ENCODE peak calls at places on chromosome 13, in six cellular contexts. U is M059J; G is activated T-cell treated with anti-CD3 and anti-CD28 coated beads, Interleukin-2, amount 50 U/mL, for 48 hours; S is WTC11; V is NCI-H1048; Y is EH. B is an unnamed sample.

GRCh38 chr13:69857188-69857821 is 250.3 kb upstream of the ATXN8OS start:
- DNase-seq in G (no peak), S (no peak), U (peak), V (peak), Y (peak), B (peak)

GRCh38 chr13:79548886-79549285 is 67.9 kb downstream of the NDFIP2 start:
- DNase-seq in Y (peak), G (no peak), V (no peak), U (peak), S (no peak), B (no peak)

GRCh38 chr13:32001392-32001768 is 30.2 kb upstream of the FRY start:
- DNase-seq in U (peak), Y (peak), G (no peak), V (no peak), S (peak), B (no peak)

GRCh38 chr13:91504216-91504615 is 105.8 kb downstream of the GPC5 start:
- DNase-seq in S (no peak), Y (no peak), G (no peak), U (no peak), V (no peak), B (no peak)

GRCh38 chr13:44050450-44051063 is 170.9 kb downstream of the LACC1 start:
- DNase-seq in V (no peak), S (no peak), U (peak), Y (peak), G (no peak), B (peak)

GRCh38 chr13:110245421-110245899 is 61.5 kb downstream of the COL4A1 start:
- DNase-seq in Y (peak), S (no peak), G (no peak), U (peak), V (no peak), B (no peak)

GRCh38 chr13:32314271-32314967 is 744 bp downstream of the ZAR1L start:
- DNase-seq in V (no peak), G (no peak), Y (no peak), S (no peak), U (no peak), B (no peak)

GRCh38 chr13:43054803-43055802 is 31.7 kb downstream of the DNAJC15 start:
- DNase-seq in S (peak), V (no peak), U (peak), Y (peak), G (no peak), B (no peak)

GRCh38 chr13:42272776-42273175 is 824 bp downstream of the AKAP11 start:
- DNase-seq in Y (peak), S (no peak), G (no peak), V (no peak), U (no peak), B (no peak)

GRCh38 chr13:50635504-50635903 is 208.0 kb downstream of the DLEU7 start:
- DNase-seq in S (no peak), Y (no peak), G (no peak), U (no peak), V (no peak), B (no peak)

GRCh38 chr13:26605845-26606244 is 48.4 kb downstream of the WASF3 start:
- DNase-seq in Y (no peak), V (no peak), S (peak), G (no peak), U (no peak), B (no peak)

GRCh38 chr13:112058519-112058873 is 8.5 kb upstream of the SOX1 start:
- DNase-seq in S (peak), V (no peak), Y (no peak), G (no peak), U (no peak), B (no peak)

GRCh38 chr13:27534108-27534975 is 84.0 kb upstream of the MTIF3 start:
- DNase-seq in Y (no peak), V (no peak), G (no peak), S (no peak), U (no peak), B (no peak)

GRCh38 chr13:41059466-41059865 is 1.8 kb upstream of the WBP4 start:
- DNase-seq in G (no peak), V (no peak), U (no peak), S (no peak), Y (peak), B (no peak)

GRCh38 chr13:78601886-78602560 is 1.3 kb downstream of the POU4F1 start:
- DNase-seq in S (no peak), U (no peak), G (no peak), Y (no peak), V (no peak), B (no peak)

GRCh38 chr13:75173457-75174356 is 308.3 kb downstream of the TBC1D4 start:
- DNase-seq in G (no peak), S (no peak), Y (peak), V (no peak), U (peak), B (no peak)

GRCh38 chr13:26719356-26719945 is 41.1 kb downstream of the GPR12 start:
- DNase-seq in Y (peak), G (no peak), V (no peak), U (peak), S (no peak), B (peak)

GRCh38 chr13:110421061-110421460 is 114.0 kb downstream of the COL4A2 start:
- DNase-seq in V (no peak), Y (peak), U (no peak), S (no peak), G (no peak), B (no peak)

GRCh38 chr13:32811297-32811800 is 204.9 kb upstream of the KL start:
- DNase-seq in U (peak), S (no peak), V (no peak), G (no peak), Y (peak), B (no peak)

GRCh38 chr13:44903596-44903995 is 85.7 kb downstream of the NUFIP1 start:
- DNase-seq in G (no peak), U (peak), Y (peak), S (no peak), V (no peak), B (peak)

GRCh38 chr13:73625562-73626339 is 508.5 kb downstream of the KLF12 start:
- DNase-seq in G (no peak), U (no peak), V (no peak), Y (no peak), S (no peak), B (no peak)

GRCh38 chr13:38348890-38349289 is 761 bp upstream of the UFM1 start:
- DNase-seq in U (peak), G (peak), Y (peak), S (no peak), V (no peak), B (no peak)

GRCh38 chr13:43537124-43537523 is 249.6 kb downstream of the ENOX1 start:
- DNase-seq in S (no peak), U (no peak), Y (peak), G (no peak), V (no peak), B (no peak)

GRCh38 chr13:110364081-110364480 is 57.0 kb downstream of the COL4A2 start:
- DNase-seq in G (no peak), Y (no peak), V (no peak), S (no peak), U (no peak), B (no peak)

GRCh38 chr13:75960538-75960994 is 324.4 kb downstream of the LMO7 start:
- DNase-seq in G (no peak), V (no peak), Y (no peak), U (no peak), S (no peak), B (no peak)

GRCh38 chr13:30841161-30841560 is 64.9 kb upstream of the MEDAG start:
- DNase-seq in G (no peak), U (no peak), S (no peak), Y (peak), V (no peak), B (no peak)

GRCh38 chr13:27038323-27038722 is 133.3 kb downstream of the USP12 start:
- DNase-seq in U (peak), S (no peak), Y (peak), V (no peak), G (no peak), B (peak)

GRCh38 chr13:26867451-26868067 is 107.0 kb upstream of the GPR12 start:
- DNase-seq in S (peak), U (peak), Y (peak), V (no peak), G (no peak), B (peak)

GRCh38 chr13:76004411-76004810 is 368.3 kb downstream of the LMO7 start:
- DNase-seq in Y (peak), S (no peak), V (no peak), U (no peak), G (no peak), B (no peak)

GRCh38 chr13:66099825-66100224 is 1130.3 kb downstream of the PCDH9 start:
- DNase-seq in S (no peak), V (no peak), Y (no peak), G (no peak), U (no peak), B (no peak)

GRCh38 chr13:93224545-93224944 is 2.1 kb upstream of the GPC6 start:
- DNase-seq in S (peak), Y (peak), U (no peak), G (no peak), V (no peak), B (no peak)

GRCh38 chr13:107375701-107376350 is 807.9 kb upstream of the ARGLU1 start:
- DNase-seq in G (no peak), V (no peak), Y (no peak), U (no peak), S (no peak), B (peak)

GRCh38 chr13:106532111-106532929 is 3.1 kb downstream of the EFNB2 start:
- DNase-seq in Y (peak), S (no peak), U (peak), G (no peak), V (no peak), B (no peak)

GRCh38 chr13:47215741-47216140 is 318.9 kb upstream of the HTR2A start:
- DNase-seq in U (peak), V (no peak), G (no peak), S (no peak), Y (peak), B (no peak)

GRCh38 chr13:113976711-113977684 is 3.1 kb upstream of the C13orf46 start:
- DNase-seq in U (peak), S (peak), Y (peak), V (no peak), G (no peak), B (no peak)

GRCh38 chr13:57633950-57634828 is 2.6 kb downstream of the PCDH17 start:
- DNase-seq in Y (no peak), U (no peak), V (no peak), S (peak), G (peak), B (no peak)

GRCh38 chr13:75231235-75231634 is 250.7 kb downstream of the TBC1D4 start:
- DNase-seq in V (no peak), G (no peak), Y (no peak), U (no peak), S (no peak), B (no peak)

GRCh38 chr13:66660013-66660804 is 569.9 kb downstream of the PCDH9 start:
- DNase-seq in U (no peak), S (no peak), G (no peak), Y (peak), V (no peak), B (no peak)

GRCh38 chr13:36362914-36363313 is 16.7 kb upstream of the SPART start:
- DNase-seq in V (no peak), U (no peak), Y (no peak), G (no peak), S (no peak), B (no peak)

GRCh38 chr13:112071011-112071901 is 4.3 kb downstream of the SOX1 start:
- DNase-seq in S (no peak), U (no peak), V (no peak), G (no peak), Y (no peak), B (no peak)